ENCODE peak calls at places on chromosomes 13 and 19, in five cellular contexts. P is osteoblast, E is AG04450, G is kidney epithelial cell, L is WERI-Rb-1. Z is an unnamed sample.

GRCh38 chr13:26502826-26503225 is 54.7 kb upstream of the WASF3 start:
- DNase-seq in P (peak; percentile 85), E (peak; percentile 24), G (no peak), L (no peak), Z (no peak)

GRCh38 chr19:42508892-42509444 is 19.3 kb downstream of the CEACAM1 start:
- DNase-seq in P (no peak), E (no peak), G (no peak), L (no peak), Z (no peak)

GRCh38 chr19:58150328-58150921 is at the start of gene ZNF329:
- DNase-seq in P (peak; percentile 99), E (peak; percentile 58), G (peak; percentile 32), L (peak; percentile 90), Z (no peak)

GRCh38 chr19:41276231-41276630 is 12.1 kb downstream of the HNRNPUL1 start:
- DNase-seq in P (no peak), E (no peak), G (no peak), L (no peak), Z (no peak)

GRCh38 chr13:33138441-33138840 is 122.2 kb downstream of the KL start:
- DNase-seq in P (no peak), E (no peak), G (no peak), L (no peak), Z (no peak)

GRCh38 chr19:19627442-19627715 is 641 bp downstream of the LPAR2 start:
- DNase-seq in P (no peak), E (no peak), G (no peak), L (no peak), Z (no peak)

GRCh38 chr13:102580552-102581169 is 16.1 kb upstream of the TPP2 start:
- DNase-seq in P (peak; percentile 75), E (peak; percentile 50), G (no peak), L (no peak), Z (no peak)

GRCh38 chr13:37118002-37118401 is 12.5 kb upstream of the CSNK1A1L start:
- DNase-seq in P (no peak), E (no peak), G (no peak), L (no peak), Z (no peak)

GRCh38 chr19:54207908-54208783 is 7.5 kb downstream of the RPS9 start:
- DNase-seq in P (peak; percentile 73), E (no peak), G (no peak), L (no peak), Z (no peak)

GRCh38 chr13:37621811-37622361 is 23.3 kb upstream of the POSTN start:
- DNase-seq in P (no peak), E (peak; percentile 80), G (no peak), L (no peak), Z (no peak)

GRCh38 chr19:8071912-8072311 is 19.4 kb downstream of the CCL25 start:
- DNase-seq in P (no peak), E (no peak), G (no peak), L (no peak), Z (no peak)

GRCh38 chr19:1074512-1075283 is 7.7 kb downstream of the ARHGAP45 start:
- DNase-seq in P (no peak), E (no peak), G (no peak), L (no peak), Z (no peak)

GRCh38 chr19:19661675-19662251 is 1.7 kb downstream of the ATP13A1 start:
- DNase-seq in P (peak; percentile 39), E (no peak), G (no peak), L (peak; percentile 77), Z (no peak)

GRCh38 chr13:60572855-60573254 is 175.8 kb downstream of the TDRD3 start:
- DNase-seq in P (no peak), E (no peak), G (no peak), L (no peak), Z (no peak)

GRCh38 chr13:27636624-27637288 is 15.1 kb downstream of the POLR1D start:
- DNase-seq in P (no peak), E (no peak), G (no peak), L (no peak), Z (no peak)

GRCh38 chr13:65336916-65337315 is 1893.2 kb downstream of the PCDH9 start:
- DNase-seq in P (no peak), E (peak; percentile 32), G (no peak), L (no peak), Z (no peak)

GRCh38 chr19:2475018-2475701 is 767 bp upstream of the GADD45B start:
- DNase-seq in P (peak; percentile 89), E (no peak), G (no peak), L (no peak), Z (no peak)

GRCh38 chr19:45641274-45642105 is 2.3 kb upstream of the EML2 start:
- DNase-seq in P (peak; percentile 93), E (no peak), G (peak; percentile 72), L (peak; percentile 43), Z (no peak)

GRCh38 chr19:36100476-36100875 is 10.5 kb upstream of the OVOL3 start:
- DNase-seq in P (peak; percentile 36), E (no peak), G (no peak), L (no peak), Z (no peak)

GRCh38 chr19:36041831-36042230 is 9.2 kb upstream of the CLIP3 start:
- DNase-seq in P (no peak), E (peak; percentile 59), G (peak; percentile 69), L (no peak), Z (peak; percentile 68)

GRCh38 chr19:42926781-42927180 is 9.1 kb upstream of the PSG6 start:
- DNase-seq in P (no peak), E (no peak), G (no peak), L (no peak), Z (no peak)

GRCh38 chr19:1663854-1664253 is 11.4 kb upstream of the TCF3 start:
- DNase-seq in P (no peak), E (no peak), G (no peak), L (peak; percentile 5), Z (no peak)

GRCh38 chr13:77674802-77675201 is 22.7 kb upstream of the SLAIN1 start:
- DNase-seq in P (no peak), E (no peak), G (no peak), L (no peak), Z (no peak)

GRCh38 chr19:28519950-28520861 is 692.7 kb downstream of the UQCRFS1 start:
- DNase-seq in P (no peak), E (no peak), G (no peak), L (no peak), Z (no peak)

GRCh38 chr19:53055117-53055516 is 10.6 kb downstream of the ERVV-2 start:
- DNase-seq in P (no peak), E (no peak), G (no peak), L (no peak), Z (no peak)

GRCh38 chr13:109778102-109778542 is 8.3 kb downstream of the IRS2 start:
- DNase-seq in P (no peak), E (no peak), G (peak; percentile 55), L (no peak), Z (no peak)

GRCh38 chr13:60001892-60002291 is 161.8 kb downstream of the DIAPH3 start:
- DNase-seq in P (no peak), E (no peak), G (no peak), L (no peak), Z (peak; percentile 27)

GRCh38 chr13:98312606-98313005 is 135.5 kb upstream of the RNF113B start:
- DNase-seq in P (no peak), E (no peak), G (no peak), L (no peak), Z (no peak)

GRCh38 chr13:98309569-98310335 is 132.7 kb upstream of the RNF113B start:
- DNase-seq in P (no peak), E (no peak), G (no peak), L (peak; percentile 85), Z (no peak)

GRCh38 chr13:98310485-98311199 is 133.6 kb upstream of the RNF113B start:
- DNase-seq in P (no peak), E (no peak), G (no peak), L (no peak), Z (peak; percentile 88)

GRCh38 chr13:98313023-98313937 is 136.2 kb upstream of the RNF113B start:
- DNase-seq in P (no peak), E (no peak), G (no peak), L (no peak), Z (no peak)

DNA sequence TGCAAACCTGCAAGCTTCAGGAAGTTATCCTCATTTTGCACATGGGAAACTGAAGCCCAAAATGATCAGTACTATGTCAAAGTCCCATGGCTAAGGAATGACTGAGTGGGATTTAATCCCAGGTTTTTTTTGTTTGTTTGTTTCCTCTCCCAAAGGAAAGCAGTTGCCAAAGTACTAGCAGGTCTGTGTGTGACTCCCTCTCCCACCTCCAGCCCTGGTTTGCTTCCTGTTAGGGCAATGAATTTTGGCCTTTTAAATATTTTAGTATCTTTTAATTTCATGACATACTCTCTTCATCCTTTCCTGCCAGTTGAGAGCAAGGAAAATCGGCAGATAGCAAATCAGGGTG is 134.1 kb upstream of the RNF113B start:
- DNase-seq in P (no peak), E (no peak), G (no peak), L (no peak), Z (no peak)
- H3K4me3 ChIP-seq in P (no peak overlapping the region), E (no peak overlapping the region), G (no peak overlapping the region), L (no peak overlapping the region), Z (peak overlapping the region; percentile 19)

DNA sequence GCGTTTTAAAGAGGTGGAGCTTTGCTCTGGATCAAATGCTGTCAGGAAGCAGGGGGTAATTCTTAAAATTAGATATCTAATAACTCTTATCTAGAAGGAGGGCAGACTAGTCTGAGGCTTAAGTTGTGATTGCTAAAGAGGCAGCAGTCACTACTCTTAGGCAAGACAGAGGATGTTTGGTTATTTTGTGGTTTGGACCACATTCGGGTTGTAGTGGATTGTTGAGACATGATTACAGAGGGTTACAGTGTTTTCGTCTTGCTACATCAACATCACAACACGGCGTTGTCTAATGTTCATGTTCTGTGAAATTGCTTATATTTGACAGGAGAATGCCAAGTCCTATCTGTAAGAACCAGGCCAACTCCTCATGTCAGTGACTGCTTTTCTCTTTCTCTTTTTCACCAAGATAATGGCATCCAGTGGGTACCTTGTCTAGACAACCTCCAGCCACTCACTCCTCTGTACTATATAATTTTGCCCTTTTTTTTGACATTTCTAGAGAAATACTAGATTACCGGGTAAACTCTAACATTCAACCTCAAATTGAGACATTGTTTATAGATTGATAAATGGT is 16.8 kb upstream of the TM9SF2 start:
- DNase-seq in P (no peak), E (peak; percentile 58), G (no peak), L (no peak), Z (no peak)
- TF ChIP-seq CTCF in P (no peak), E (no peak), G (no peak), L (no peak), Z (no peak)

GRCh38 chr19:33798701-33799111 is 2.0 kb downstream of the KCTD15 start:
- DNase-seq in P (peak; percentile 92), E (no peak), G (no peak), L (peak; percentile 44), Z (no peak)
- H3K4me3 ChIP-seq in P (peak overlapping the region; percentile 76), E (peak overlapping the region; percentile 76), G (peak overlapping the region; percentile 67), L (peak overlapping the region; percentile 55), Z (no peak overlapping the region)

GRCh38 chr13:45282994-45283393 is 58.0 kb downstream of the TPT1 start:
- DNase-seq in P (no peak), E (no peak), G (no peak), L (no peak), Z (no peak)
- TF ChIP-seq CTCF in P (no peak), E (no peak), G (no peak), L (no peak), Z (no peak)

GRCh38 chr19:39613597-39613996 is 11.3 kb downstream of the LGALS13 start:
- DNase-seq in P (no peak), E (no peak), G (no peak), L (no peak), Z (no peak)
- H3K4me3 ChIP-seq in P (no peak overlapping the region), E (no peak overlapping the region), G (no peak overlapping the region), L (no peak overlapping the region), Z (no peak overlapping the region)